ENCODE peak calls at places on chromosomes 5 and 9, in seven cellular contexts. One of them, this sample, is unnamed.

GRCh38 chr5:61069150-61069549 is 93.1 kb downstream of the SMIM15 start:
- DNase-seq in spleen: no peak
- DNase-seq in colonic mucosa: no peak
- DNase-seq in heart right ventricle: no peak
- DNase-seq in tibial artery: no peak
- DNase-seq in lung: no peak
- DNase-seq in CD4-positive, CD25-positive, alpha-beta regulatory T cell: no peak
- DNase-seq in this sample: no peak

GRCh38 chr9:19552693-19553092 is 143.9 kb downstream of the ACER2 start:
- DNase-seq in spleen: no peak
- DNase-seq in colonic mucosa: no peak
- DNase-seq in tibial artery: no peak
- DNase-seq in heart right ventricle: no peak
- DNase-seq in lung: no peak
- DNase-seq in CD4-positive, CD25-positive, alpha-beta regulatory T cell: no peak
- DNase-seq in this sample: no peak

GRCh38 chr5:69261034-69261433 is 26.3 kb downstream of the CDK7 start:
- DNase-seq in heart right ventricle: no peak
- DNase-seq in tibial artery: no peak
- DNase-seq in lung: no peak
- DNase-seq in colonic mucosa: no peak
- DNase-seq in CD4-positive, CD25-positive, alpha-beta regulatory T cell: no peak
- DNase-seq in spleen: no peak
- DNase-seq in this sample: no peak

GRCh38 chr5:138722518-138722917 is 30.7 kb upstream of the CTNNA1 start:
- DNase-seq in colonic mucosa: no peak
- DNase-seq in tibial artery: no peak
- DNase-seq in CD4-positive, CD25-positive, alpha-beta regulatory T cell: no peak
- DNase-seq in spleen: no peak
- DNase-seq in lung: no peak
- DNase-seq in heart right ventricle: no peak
- DNase-seq in this sample: no peak

GRCh38 chr9:20981486-20981885 is 50.0 kb downstream of the HACD4 start:
- DNase-seq in spleen: no peak
- DNase-seq in lung: no peak
- DNase-seq in heart right ventricle: no peak
- DNase-seq in CD4-positive, CD25-positive, alpha-beta regulatory T cell: no peak
- DNase-seq in tibial artery: no peak
- DNase-seq in colonic mucosa: no peak
- DNase-seq in this sample: no peak

GRCh38 chr5:36135994-36136393 is 15.7 kb downstream of the LMBRD2 start:
- DNase-seq in tibial artery: no peak
- DNase-seq in lung: no peak
- DNase-seq in spleen: no peak
- DNase-seq in colonic mucosa: no peak
- DNase-seq in heart right ventricle: no peak
- DNase-seq in CD4-positive, CD25-positive, alpha-beta regulatory T cell: no peak
- DNase-seq in this sample: no peak

GRCh38 chr5:1656271-1656975 is 132.7 kb upstream of the LPCAT1 start:
- DNase-seq in heart right ventricle: no peak
- DNase-seq in CD4-positive, CD25-positive, alpha-beta regulatory T cell: no peak
- DNase-seq in spleen: no peak
- DNase-seq in lung: no peak
- DNase-seq in tibial artery: no peak
- DNase-seq in colonic mucosa: no peak
- DNase-seq in this sample: no peak

GRCh38 chr5:78056053-78056452 is 238.4 kb downstream of the AP3B1 start:
- DNase-seq in heart right ventricle: no peak
- DNase-seq in colonic mucosa: no peak
- DNase-seq in CD4-positive, CD25-positive, alpha-beta regulatory T cell: no peak
- DNase-seq in lung: no peak
- DNase-seq in spleen: no peak
- DNase-seq in tibial artery: no peak
- DNase-seq in this sample: no peak

GRCh38 chr9:37309136-37309535 is 113.4 kb upstream of the GRHPR start:
- DNase-seq in heart right ventricle: no peak
- DNase-seq in tibial artery: no peak
- DNase-seq in CD4-positive, CD25-positive, alpha-beta regulatory T cell: peak; percentile 11
- DNase-seq in lung: no peak
- DNase-seq in spleen: no peak
- DNase-seq in colonic mucosa: no peak
- DNase-seq in this sample: no peak

GRCh38 chr9:127004946-127005769 is 90.6 kb downstream of the RALGPS1 start:
- DNase-seq in heart right ventricle: no peak
- DNase-seq in spleen: no peak
- DNase-seq in colonic mucosa: no peak
- DNase-seq in lung: no peak
- DNase-seq in CD4-positive, CD25-positive, alpha-beta regulatory T cell: peak; percentile 74
- DNase-seq in tibial artery: no peak
- DNase-seq in this sample: peak; percentile 65

GRCh38 chr5:78920604-78921003 is 64.5 kb downstream of the ARSB start:
- DNase-seq in heart right ventricle: peak; percentile 34
- DNase-seq in colonic mucosa: no peak
- DNase-seq in lung: no peak
- DNase-seq in tibial artery: no peak
- DNase-seq in spleen: no peak
- DNase-seq in CD4-positive, CD25-positive, alpha-beta regulatory T cell: no peak
- DNase-seq in this sample: no peak

GRCh38 chr9:132478353-132478752 is 68.3 kb downstream of the CFAP77 start:
- DNase-seq in tibial artery: no peak
- DNase-seq in heart right ventricle: no peak
- DNase-seq in colonic mucosa: no peak
- DNase-seq in CD4-positive, CD25-positive, alpha-beta regulatory T cell: no peak
- DNase-seq in lung: no peak
- DNase-seq in spleen: no peak
- DNase-seq in this sample: no peak

GRCh38 chr5:13325765-13326164 is 618.7 kb downstream of the DNAH5 start:
- DNase-seq in lung: no peak
- DNase-seq in spleen: no peak
- DNase-seq in colonic mucosa: no peak
- DNase-seq in CD4-positive, CD25-positive, alpha-beta regulatory T cell: no peak
- DNase-seq in tibial artery: no peak
- DNase-seq in heart right ventricle: no peak
- DNase-seq in this sample: no peak

GRCh38 chr9:128554155-128554862 is 1.9 kb downstream of the SPTAN1 start:
- DNase-seq in lung: peak; percentile 68
- DNase-seq in spleen: no peak
- DNase-seq in colonic mucosa: peak; percentile 64
- DNase-seq in CD4-positive, CD25-positive, alpha-beta regulatory T cell: peak; percentile 6
- DNase-seq in heart right ventricle: peak; percentile 58
- DNase-seq in tibial artery: peak; percentile 66
- DNase-seq in this sample: no peak

GRCh38 chr5:154464435-154464834 is 13.6 kb downstream of the HAND1 start:
- DNase-seq in CD4-positive, CD25-positive, alpha-beta regulatory T cell: no peak
- DNase-seq in tibial artery: no peak
- DNase-seq in lung: no peak
- DNase-seq in heart right ventricle: no peak
- DNase-seq in spleen: no peak
- DNase-seq in colonic mucosa: no peak
- DNase-seq in this sample: no peak

GRCh38 chr5:135693371-135693955 is 114.7 kb upstream of the CXCL14 start:
- DNase-seq in lung: peak; percentile 5
- DNase-seq in CD4-positive, CD25-positive, alpha-beta regulatory T cell: no peak
- DNase-seq in spleen: no peak
- DNase-seq in tibial artery: no peak
- DNase-seq in heart right ventricle: no peak
- DNase-seq in colonic mucosa: no peak
- DNase-seq in this sample: no peak

DNA sequence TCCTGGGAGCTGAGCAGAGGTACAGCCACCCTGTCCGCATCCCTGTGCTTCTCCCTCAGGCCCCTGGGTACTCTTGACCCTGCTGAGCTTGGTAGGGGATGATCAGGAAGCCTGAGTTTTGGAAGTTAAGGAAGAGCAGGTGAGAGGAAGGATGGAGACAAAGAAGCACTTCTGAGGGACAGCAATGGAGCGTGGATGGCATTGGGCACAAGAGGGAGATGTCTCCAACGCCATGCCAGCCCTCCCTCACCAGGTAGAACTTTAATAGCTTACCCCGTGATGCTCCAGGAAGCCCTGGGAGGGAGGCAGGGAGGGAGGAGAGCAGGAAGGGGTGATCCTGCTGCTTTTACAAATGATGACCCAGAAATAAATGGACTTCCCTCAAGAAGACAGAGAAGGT is 29.9 kb upstream of the SMU1 start:
- DNase-seq in spleen: no peak
- DNase-seq in heart right ventricle: no peak
- DNase-seq in colonic mucosa: no peak
- DNase-seq in lung: no peak
- DNase-seq in tibial artery: no peak
- DNase-seq in CD4-positive, CD25-positive, alpha-beta regulatory T cell: no peak
- DNase-seq in this sample: no peak
- H3K27ac ChIP-seq in spleen: peak overlapping the region; percentile 64
- H3K27ac ChIP-seq in heart right ventricle: peak overlapping the region; percentile 88
- H3K27ac ChIP-seq in colonic mucosa: no peak overlapping the region
- H3K27ac ChIP-seq in lung: peak overlapping the region; percentile 65
- H3K27ac ChIP-seq in tibial artery: peak overlapping the region; percentile 70
- H3K27ac ChIP-seq in CD4-positive, CD25-positive, alpha-beta regulatory T cell: no peak overlapping the region
- H3K27ac ChIP-seq in this sample: no peak overlapping the region

GRCh38 chr9:114370251-114370984 is 17.4 kb downstream of the AKNA start:
- DNase-seq in tibial artery: no peak
- DNase-seq in lung: no peak
- DNase-seq in CD4-positive, CD25-positive, alpha-beta regulatory T cell: no peak
- DNase-seq in spleen: peak; percentile 77
- DNase-seq in heart right ventricle: no peak
- DNase-seq in colonic mucosa: no peak
- DNase-seq in this sample: no peak
- H3K27ac ChIP-seq in tibial artery: no peak overlapping the region
- H3K27ac ChIP-seq in lung: no peak overlapping the region
- H3K27ac ChIP-seq in CD4-positive, CD25-positive, alpha-beta regulatory T cell: peak overlapping the region; percentile 98
- H3K27ac ChIP-seq in spleen: peak overlapping the region; percentile 96
- H3K27ac ChIP-seq in heart right ventricle: peak overlapping the region; percentile 89
- H3K27ac ChIP-seq in colonic mucosa: no peak overlapping the region
- H3K27ac ChIP-seq in this sample: peak overlapping the region; percentile 70

DNA sequence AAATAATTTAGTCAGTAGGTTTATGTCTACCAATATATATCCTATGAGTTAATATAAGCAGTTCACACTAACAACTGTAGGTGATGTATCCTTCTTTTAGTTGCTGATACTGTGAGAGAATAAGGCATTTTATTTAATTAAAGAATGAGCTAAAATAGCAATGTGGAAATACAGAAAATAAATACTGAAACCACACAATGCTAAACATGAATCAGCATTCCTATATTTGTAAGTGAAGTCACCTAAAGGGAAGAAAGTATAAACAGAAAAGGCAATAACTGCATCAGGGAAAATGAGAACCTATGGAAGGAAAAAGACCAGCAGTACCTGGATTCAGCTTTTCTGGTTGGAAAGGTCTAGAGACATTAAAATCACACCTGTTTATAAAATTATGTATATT is 336.0 kb downstream of the PDE4D start:
- DNase-seq in tibial artery: no peak
- DNase-seq in heart right ventricle: no peak
- DNase-seq in spleen: no peak
- DNase-seq in CD4-positive, CD25-positive, alpha-beta regulatory T cell: no peak
- DNase-seq in colonic mucosa: no peak
- DNase-seq in lung: no peak
- DNase-seq in this sample: no peak
- H3K27ac ChIP-seq in tibial artery: no peak overlapping the region
- H3K27ac ChIP-seq in heart right ventricle: no peak overlapping the region
- H3K27ac ChIP-seq in spleen: no peak overlapping the region
- H3K27ac ChIP-seq in CD4-positive, CD25-positive, alpha-beta regulatory T cell: no peak overlapping the region
- H3K27ac ChIP-seq in colonic mucosa: no peak overlapping the region
- H3K27ac ChIP-seq in lung: no peak overlapping the region
- H3K27ac ChIP-seq in this sample: no peak overlapping the region

DNA sequence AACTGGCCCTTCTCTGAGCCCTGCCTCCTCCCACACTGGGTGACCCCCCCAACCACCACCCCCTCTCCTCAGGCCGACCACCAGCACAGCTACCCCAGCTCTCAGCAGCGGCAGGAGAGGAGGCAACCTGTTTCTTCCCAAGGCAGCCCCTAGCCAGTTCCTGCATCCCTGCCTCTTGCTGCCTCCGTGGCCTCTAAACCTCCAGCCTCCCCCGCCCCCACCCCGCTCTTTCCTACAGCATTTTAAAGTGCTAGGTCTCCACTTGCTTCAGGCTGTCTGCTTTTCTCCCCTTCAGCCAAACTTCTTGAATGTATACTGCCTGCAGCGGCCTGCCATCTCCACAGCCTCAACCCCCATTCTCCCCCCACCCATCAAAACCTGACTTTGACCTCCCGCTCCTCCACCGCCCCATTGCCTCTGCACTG is 135.6 kb downstream of the DAB2IP start:
- DNase-seq in lung: no peak
- DNase-seq in heart right ventricle: no peak
- DNase-seq in tibial artery: no peak
- DNase-seq in CD4-positive, CD25-positive, alpha-beta regulatory T cell: no peak
- DNase-seq in colonic mucosa: no peak
- DNase-seq in spleen: no peak
- DNase-seq in this sample: no peak
- H3K27ac ChIP-seq in lung: no peak overlapping the region
- H3K27ac ChIP-seq in heart right ventricle: no peak overlapping the region
- H3K27ac ChIP-seq in tibial artery: no peak overlapping the region
- H3K27ac ChIP-seq in CD4-positive, CD25-positive, alpha-beta regulatory T cell: no peak overlapping the region
- H3K27ac ChIP-seq in colonic mucosa: no peak overlapping the region
- H3K27ac ChIP-seq in spleen: no peak overlapping the region
- H3K27ac ChIP-seq in this sample: no peak overlapping the region

GRCh38 chr9:34291019-34291418 is 38.0 kb downstream of the KIF24 start:
- DNase-seq in tibial artery: no peak
- DNase-seq in CD4-positive, CD25-positive, alpha-beta regulatory T cell: no peak
- DNase-seq in colonic mucosa: no peak
- DNase-seq in heart right ventricle: no peak
- DNase-seq in lung: no peak
- DNase-seq in spleen: no peak
- DNase-seq in this sample: no peak
- H3K27ac ChIP-seq in tibial artery: no peak overlapping the region
- H3K27ac ChIP-seq in CD4-positive, CD25-positive, alpha-beta regulatory T cell: no peak overlapping the region
- H3K27ac ChIP-seq in colonic mucosa: no peak overlapping the region
- H3K27ac ChIP-seq in heart right ventricle: peak overlapping the region; percentile 74
- H3K27ac ChIP-seq in lung: no peak overlapping the region
- H3K27ac ChIP-seq in spleen: no peak overlapping the region
- H3K27ac ChIP-seq in this sample: no peak overlapping the region

This sample was measured in naive thymus-derived CD4-positive, alpha-beta T cell.